ENCODE peak calls at places on chromosomes 3 and 15, in nine cellular contexts. F, N, E, X, D, G, W, Q and M are unnamed samples.

GRCh38 chr3:183291511-183292031 is 38.5 kb downstream of the B3GNT5 start:
- DNase-seq in F (no peak), N (no peak), E (no peak), X (no peak), D (no peak), G (no peak), W (no peak), Q (peak), M (no peak)

GRCh38 chr3:30256474-30256873 is 349.9 kb upstream of the TGFBR2 start:
- DNase-seq in F (no peak), N (no peak), E (no peak), X (no peak), D (no peak), G (no peak), W (no peak), Q (peak), M (no peak)

GRCh38 chr15:85620321-85621044 is 174.2 kb downstream of the KLHL25 start:
- DNase-seq in F (no peak), N (no peak), E (no peak), X (no peak), D (no peak), G (no peak), W (no peak), Q (no peak), M (no peak)

GRCh38 chr15:57503911-57504598 is 87.6 kb upstream of the MYZAP start:
- DNase-seq in F (no peak), N (peak), E (no peak), X (no peak), D (no peak), G (no peak), W (no peak), Q (no peak), M (no peak)

GRCh38 chr3:158768361-158768787 is 33.5 kb upstream of the MFSD1 start:
- DNase-seq in F (peak), N (peak), E (peak), X (peak), D (no peak), G (peak), W (no peak), Q (peak), M (peak)

GRCh38 chr3:124351430-124352142 is 359.7 kb upstream of the ROPN1 start:
- DNase-seq in F (no peak), N (no peak), E (peak), X (no peak), D (no peak), G (no peak), W (no peak), Q (peak), M (no peak)

GRCh38 chr15:94287794-94288246 is 56.5 kb downstream of the MCTP2 start:
- DNase-seq in F (peak), N (no peak), E (no peak), X (no peak), D (peak), G (no peak), W (no peak), Q (no peak), M (peak)

GRCh38 chr15:23860290-23860751 is 173.2 kb upstream of the NDN start:
- DNase-seq in F (no peak), N (no peak), E (no peak), X (no peak), D (no peak), G (no peak), W (no peak), Q (no peak), M (no peak)

GRCh38 chr3:133531981-133532380 is 41.5 kb upstream of the CDV3 start:
- DNase-seq in F (no peak), N (no peak), E (no peak), X (no peak), D (no peak), G (no peak), W (no peak), Q (no peak), M (no peak)

GRCh38 chr15:72306211-72306785 is 13.7 kb downstream of the CELF6 start:
- DNase-seq in F (no peak), N (no peak), E (no peak), X (peak), D (no peak), G (no peak), W (no peak), Q (no peak), M (no peak)

GRCh38 chr3:190673157-190673556 is 159.3 kb downstream of the IL1RAP start:
- DNase-seq in F (no peak), N (no peak), E (no peak), X (no peak), D (no peak), G (no peak), W (no peak), Q (no peak), M (no peak)

GRCh38 chr3:83189634-83190033 is 1428.2 kb upstream of the GBE1 start:
- DNase-seq in F (no peak), N (no peak), E (no peak), X (no peak), D (no peak), G (no peak), W (no peak), Q (no peak), M (no peak)

GRCh38 chr3:2870714-2871353 is 239.3 kb downstream of the IL5RA start:
- DNase-seq in F (no peak), N (no peak), E (no peak), X (no peak), D (no peak), G (no peak), W (no peak), Q (no peak), M (no peak)

GRCh38 chr3:73868688-73869315 is 244.1 kb upstream of the PDZRN3 start:
- DNase-seq in F (peak), N (peak), E (peak), X (no peak), D (no peak), G (peak), W (no peak), Q (peak), M (peak)

GRCh38 chr15:72826611-72827010 is 43.1 kb upstream of the ADPGK start:
- DNase-seq in F (no peak), N (no peak), E (no peak), X (no peak), D (no peak), G (no peak), W (no peak), Q (no peak), M (no peak)

GRCh38 chr3:11717768-11718581 is 74.3 kb upstream of the VGLL4 start:
- DNase-seq in F (no peak), N (no peak), E (peak), X (no peak), D (no peak), G (no peak), W (no peak), Q (peak), M (no peak)

GRCh38 chr3:11718582-11719405 is 75.1 kb upstream of the VGLL4 start:
- DNase-seq in F (peak), N (peak), E (peak), X (peak), D (no peak), G (peak), W (no peak), Q (peak), M (peak)

GRCh38 chr3:11721114-11721440 is 77.4 kb upstream of the VGLL4 start:
- DNase-seq in F (no peak), N (no peak), E (no peak), X (no peak), D (no peak), G (no peak), W (no peak), Q (no peak), M (no peak)

GRCh38 chr3:11720220-11721113 is 76.8 kb upstream of the VGLL4 start:
- DNase-seq in F (peak), N (peak), E (peak), X (peak), D (no peak), G (peak), W (peak), Q (peak), M (peak)

GRCh38 chr3:11719406-11720219 is 75.9 kb upstream of the VGLL4 start:
- DNase-seq in F (peak), N (peak), E (peak), X (peak), D (no peak), G (peak), W (peak), Q (peak), M (peak)
- TF ChIP-seq EP300 in F (no peak), N (no peak), E (no peak), X (no peak), D (no peak), G (no peak), W (no peak), Q (no peak), M (peak)

GRCh38 chr3:8756671-8757070 is 12.7 kb downstream of the OXTR start:
- DNase-seq in F (no peak), N (no peak), E (no peak), X (no peak), D (no peak), G (no peak), W (no peak), Q (no peak), M (no peak)
- H3K27ac ChIP-seq in F (no peak), N (no peak), E (no peak), X (no peak), D (no peak), G (no peak), W (no peak), Q (no peak), M (no peak)

GRCh38 chr3:50212971-50213370 is 7.9 kb downstream of the SLC38A3 start:
- DNase-seq in F (no peak), N (no peak), E (no peak), X (no peak), D (no peak), G (no peak), W (no peak), Q (no peak), M (no peak)

GRCh38 chr3:50211930-50212329 is 6.9 kb downstream of the SLC38A3 start:
- DNase-seq in F (no peak), N (no peak), E (no peak), X (no peak), D (no peak), G (no peak), W (no peak), Q (no peak), M (no peak)

GRCh38 chr3:50214824-50215223 is 9.8 kb downstream of the SLC38A3 start:
- DNase-seq in F (no peak), N (no peak), E (no peak), X (no peak), D (no peak), G (no peak), W (no peak), Q (no peak), M (no peak)

GRCh38 chr3:50212502-50212901 is 7.4 kb downstream of the SLC38A3 start:
- DNase-seq in F (no peak), N (no peak), E (no peak), X (no peak), D (no peak), G (no peak), W (no peak), Q (no peak), M (no peak)

DNA sequence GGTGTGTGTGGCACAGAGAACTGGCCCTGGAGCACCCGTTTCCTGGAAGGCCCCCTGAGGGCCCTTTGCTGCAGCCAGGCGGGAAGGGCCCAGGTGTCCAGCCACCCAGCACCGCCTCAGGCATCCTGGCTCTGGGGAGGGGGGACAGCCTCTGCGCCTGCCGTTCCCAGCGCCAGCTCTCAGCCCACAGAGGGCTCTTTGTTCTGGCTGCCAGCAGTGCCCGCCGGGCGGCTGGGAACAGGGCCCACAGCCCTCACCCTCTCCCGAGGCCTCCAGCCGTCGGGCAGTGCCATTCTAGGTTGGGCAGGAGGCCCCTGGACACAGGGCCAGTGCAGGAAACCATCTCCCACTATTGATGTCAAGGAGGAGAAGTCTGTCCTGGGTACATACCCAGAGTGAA is 8.3 kb downstream of the SLC38A3 start:
- DNase-seq in F (peak), N (no peak), E (no peak), X (no peak), D (no peak), G (no peak), W (no peak), Q (no peak), M (no peak)
- TF ChIP-seq EP300 in F (no peak), N (no peak), E (no peak), X (no peak), D (no peak), G (peak), W (no peak), Q (no peak), M (no peak)

GRCh38 chr15:100764778-100765457 is 114.7 kb upstream of the ALDH1A3 start:
- DNase-seq in F (no peak), N (no peak), E (no peak), X (peak), D (no peak), G (no peak), W (peak), Q (no peak), M (no peak)
- H3K27ac ChIP-seq in F (no peak), N (no peak), E (no peak), X (no peak), D (no peak), G (no peak), W (no peak), Q (no peak), M (no peak)

GRCh38 chr3:129442486-129442885 is 2.5 kb downstream of the IFT122 start:
- DNase-seq in F (no peak), N (no peak), E (no peak), X (no peak), D (no peak), G (no peak), W (no peak), Q (no peak), M (no peak)

GRCh38 chr3:129441782-129442181 is 1.8 kb downstream of the IFT122 start:
- DNase-seq in F (no peak), N (peak), E (no peak), X (no peak), D (no peak), G (no peak), W (no peak), Q (no peak), M (no peak)

GRCh38 chr3:129440648-129441190 is 695 bp downstream of the IFT122 start:
- DNase-seq in F (no peak), N (no peak), E (no peak), X (no peak), D (no peak), G (no peak), W (no peak), Q (no peak), M (no peak)

GRCh38 chr3:129439817-129440647 is at the start of the genes IFT122 and MBD4:
- DNase-seq in F (peak), N (peak), E (peak), X (peak), D (peak), G (peak), W (peak), Q (peak), M (peak)

GRCh38 chr3:129441215-129441614 is 1.2 kb downstream of the IFT122 start:
- DNase-seq in F (no peak), N (no peak), E (no peak), X (no peak), D (no peak), G (no peak), W (no peak), Q (no peak), M (no peak)
- TF ChIP-seq EP300 in F (no peak), N (no peak), E (no peak), X (no peak), D (no peak), G (no peak), W (no peak), Q (no peak), M (no peak)

GRCh38 chr15:68599153-68599545 is 20.4 kb downstream of the CORO2B start:
- DNase-seq in F (no peak), N (no peak), E (no peak), X (no peak), D (no peak), G (no peak), W (no peak), Q (no peak), M (no peak)

GRCh38 chr15:68597581-68597980 is 18.8 kb downstream of the CORO2B start:
- DNase-seq in F (no peak), N (no peak), E (no peak), X (no peak), D (no peak), G (no peak), W (no peak), Q (no peak), M (no peak)

GRCh38 chr15:68598171-68599152 is 19.7 kb downstream of the CORO2B start:
- DNase-seq in F (no peak), N (peak), E (no peak), X (no peak), D (no peak), G (no peak), W (no peak), Q (no peak), M (no peak)

GRCh38 chr15:68601206-68602197 is 22.7 kb downstream of the CORO2B start:
- DNase-seq in F (no peak), N (peak), E (no peak), X (no peak), D (no peak), G (no peak), W (peak), Q (no peak), M (no peak)

GRCh38 chr15:68599560-68600071 is 20.8 kb downstream of the CORO2B start:
- DNase-seq in F (no peak), N (peak), E (no peak), X (no peak), D (no peak), G (no peak), W (no peak), Q (no peak), M (no peak)
- H3K27ac ChIP-seq in F (no peak), N (peak), E (no peak), X (no peak), D (no peak), G (no peak), W (no peak), Q (no peak), M (no peak)

DNA sequence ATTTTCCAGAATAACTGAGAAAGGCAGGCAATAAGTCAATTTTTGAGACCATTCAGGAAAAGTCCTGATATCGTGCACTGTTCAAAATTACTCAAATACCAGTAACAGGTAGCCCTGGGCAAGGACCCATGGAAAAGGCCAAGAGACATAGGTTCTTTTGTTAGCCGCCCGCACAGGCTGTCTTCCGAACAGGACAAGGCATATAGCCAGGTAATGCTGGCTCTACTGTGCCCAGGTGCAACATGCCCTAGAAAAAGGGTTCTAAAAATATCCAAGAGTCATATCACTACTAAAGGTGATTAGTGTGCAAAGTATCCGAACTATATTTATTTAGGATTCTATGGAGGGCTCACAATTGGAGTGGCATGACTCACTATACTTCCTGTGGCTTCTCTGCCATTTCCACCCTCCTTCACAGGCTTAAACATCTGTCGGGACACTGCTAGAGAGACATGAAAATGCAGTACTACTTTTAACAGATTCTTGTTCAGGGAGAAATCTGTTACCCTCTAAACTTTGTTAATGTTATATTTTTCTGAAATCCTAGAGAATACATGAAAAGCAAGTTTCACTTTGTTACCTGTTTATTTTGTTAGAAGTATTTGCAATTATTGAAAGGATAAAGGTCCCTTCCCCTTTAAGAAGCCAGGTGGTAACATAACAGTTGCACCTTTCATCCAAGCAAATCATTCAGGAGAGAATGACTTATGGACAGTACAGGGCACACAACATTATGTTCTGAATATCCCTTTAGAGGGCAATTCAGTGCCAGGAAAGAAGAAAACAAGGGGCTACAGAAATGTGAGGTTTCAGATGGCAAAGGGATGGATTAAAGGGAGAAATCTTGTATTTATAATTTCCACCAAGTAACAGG is 293.3 kb upstream of the THBS1 start:
- DNase-seq in F (no peak), N (no peak), E (no peak), X (no peak), D (no peak), G (no peak), W (no peak), Q (no peak), M (no peak)
- TF ChIP-seq EP300 in F (no peak), N (no peak), E (no peak), X (no peak), D (no peak), G (no peak), W (no peak), Q (no peak), M (no peak)

GRCh38 chr3:160753953-160754352 is 2.1 kb upstream of the PPM1L start:
- DNase-seq in F (no peak), N (no peak), E (no peak), X (no peak), D (no peak), G (no peak), W (no peak), Q (no peak), M (no peak)
- H3K27ac ChIP-seq in F (peak), N (no peak), E (no peak), X (peak), D (no peak), G (peak), W (no peak), Q (no peak), M (peak)

GRCh38 chr3:179544981-179545645 is 17.6 kb upstream of the ACTL6A start:
- DNase-seq in F (no peak), N (no peak), E (no peak), X (no peak), D (no peak), G (no peak), W (no peak), Q (no peak), M (no peak)
- TF ChIP-seq EP300 in F (no peak), N (no peak), E (no peak), X (no peak), D (no peak), G (no peak), W (no peak), Q (no peak), M (no peak)